ENCODE peak calls at places on chromosomes 6 and 20, in four cellular contexts. J is GM23338, S is heart right ventricle, N is kidney epithelial cell. B is an unnamed sample. For H3K27me3 and H3K36me3, the result is how much of the 10 kb centered on the place peaks cover.

GRCh38 chr6:36114798-36115408 is 15.4 kb upstream of the MAPK13 start:
- DNase-seq in J (no peak), S (no peak), N (no peak), B (no peak)

GRCh38 chr20:37526839-37527637 is 638 bp downstream of the BLCAP start:
- DNase-seq in J (peak), S (peak), N (no peak), B (peak)

GRCh38 chr20:33789109-33789857 is 21.9 kb upstream of the CHMP4B start:
- DNase-seq in J (no peak), S (peak), N (peak), B (no peak)

GRCh38 chr6:15308445-15309213 is 62.8 kb downstream of the JARID2 start:
- DNase-seq in J (no peak), S (no peak), N (no peak), B (no peak)

GRCh38 chr6:9842004-9842720 is 572.7 kb downstream of the TFAP2A start:
- DNase-seq in J (peak), S (no peak), N (no peak), B (peak)

GRCh38 chr20:18705906-18706305 is 107.7 kb upstream of the SCP2D1 start:
- DNase-seq in J (no peak), S (no peak), N (no peak), B (no peak)

GRCh38 chr20:59958626-59959025 is 403 bp downstream of the CDH26 start:
- DNase-seq in J (peak), S (no peak), N (no peak), B (peak)

GRCh38 chr6:90397929-90398674 is 101.5 kb upstream of the BACH2 start:
- DNase-seq in J (no peak), S (no peak), N (no peak), B (no peak)

GRCh38 chr6:14865609-14866100 is 380.2 kb upstream of the JARID2 start:
- DNase-seq in J (no peak), S (no peak), N (no peak), B (no peak)

GRCh38 chr20:13749811-13750210 is 34.9 kb downstream of the ESF1 start:
- DNase-seq in J (no peak), S (no peak), N (no peak), B (no peak)

GRCh38 chr6:163438298-163438939 is 23.9 kb downstream of the QKI start:
- DNase-seq in J (no peak), S (no peak), N (no peak), B (no peak)

GRCh38 chr6:157211603-157212455 is 111.5 kb downstream of the TMEM242 start:
- DNase-seq in J (no peak), S (no peak), N (no peak), B (no peak)

GRCh38 chr6:67615796-67616195 is 1019.3 kb upstream of the ADGRB3 start:
- DNase-seq in J (no peak), S (no peak), N (no peak), B (no peak)

GRCh38 chr20:56208121-56208520 is 40.4 kb upstream of the MC3R start:
- DNase-seq in J (no peak), S (no peak), N (no peak), B (no peak)

GRCh38 chr6:116596815-116597214 is 19.5 kb upstream of the RSPH4A start:
- DNase-seq in J (peak), S (no peak), N (no peak), B (peak)

GRCh38 chr6:89140347-89141159 is 5.3 kb upstream of the PM20D2 start:
- DNase-seq in J (no peak), S (no peak), N (no peak), B (no peak)

GRCh38 chr6:16126881-16127280 is 2.0 kb upstream of the MYLIP start:
- DNase-seq in J (no peak), S (no peak), N (no peak), B (no peak)

GRCh38 chr6:73739097-73739496 is 43.1 kb downstream of the CD109 start:
- DNase-seq in J (peak), S (no peak), N (peak), B (peak)

DNA sequence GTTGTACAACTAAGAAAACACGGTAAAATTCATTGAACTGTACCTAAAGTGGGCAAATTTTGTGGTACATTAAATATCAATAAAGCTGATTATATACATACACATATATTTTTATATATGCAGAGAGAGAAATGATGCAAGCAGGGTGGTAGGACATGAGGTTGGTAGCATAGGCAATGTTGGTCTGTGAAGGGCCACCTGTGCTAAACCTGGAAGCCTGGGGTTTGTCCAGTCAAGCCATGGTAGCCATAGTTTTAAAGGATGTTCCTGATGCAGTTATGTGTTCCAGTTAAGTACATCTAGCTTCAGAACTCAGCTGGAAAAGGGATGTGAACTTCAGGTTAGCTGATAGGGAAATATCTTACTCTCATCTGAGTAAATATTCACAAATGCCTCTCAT is 60.1 kb downstream of the TRIM38 start:
- DNase-seq in J (no peak), S (no peak), N (no peak), B (no peak)
- H3K4me3 ChIP-seq in J (peak), S (no peak), N (no peak), B (no peak)

DNA sequence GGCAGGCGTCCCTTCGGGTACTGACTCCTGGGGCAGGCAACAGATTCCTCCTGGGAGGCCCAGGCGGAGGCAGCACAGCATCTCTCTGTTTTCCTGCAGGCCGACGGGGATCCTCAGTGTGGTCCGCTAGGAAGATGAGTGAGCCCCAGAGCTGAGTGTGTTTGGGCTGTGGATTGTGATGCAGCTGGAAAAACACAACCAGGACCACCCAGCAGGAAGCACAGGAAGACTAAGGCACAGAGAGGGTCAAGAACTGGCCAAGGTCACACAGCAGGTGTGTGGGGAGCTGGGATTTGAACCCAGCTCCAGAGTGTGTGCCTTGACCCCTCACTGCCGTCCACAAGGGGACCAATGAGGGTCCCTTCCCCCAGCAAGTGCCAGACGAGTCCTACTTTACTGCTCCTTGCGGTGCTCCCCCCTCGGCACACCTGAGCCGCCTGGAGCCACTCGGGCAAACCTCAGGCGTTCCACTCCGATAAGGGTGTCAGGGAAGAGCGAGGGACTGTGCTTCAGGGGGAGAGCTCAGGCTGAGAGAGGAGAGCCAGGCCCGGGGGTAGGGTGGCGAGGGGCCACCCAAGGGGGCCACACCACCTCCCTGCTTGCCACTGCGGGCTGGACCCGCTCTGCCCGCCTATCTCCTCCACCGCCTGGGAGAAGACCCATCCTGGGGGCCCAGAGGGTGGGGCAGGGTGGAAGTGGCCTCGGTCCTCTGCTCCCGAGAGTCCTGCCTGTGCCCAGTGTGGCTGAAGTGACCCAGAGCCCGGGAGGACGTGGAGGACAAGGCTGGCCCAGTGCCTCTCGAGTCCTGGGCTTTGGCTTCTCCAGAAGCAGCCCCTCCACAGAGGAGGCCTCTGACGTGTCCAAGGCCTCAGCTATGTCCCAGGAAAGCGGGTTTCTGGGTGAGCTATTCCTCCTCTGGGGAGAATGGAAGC is 63.3 kb downstream of the YTHDF1 start:
- DNase-seq in J (no peak), S (no peak), N (no peak), B (no peak)
- H3K27me3 ChIP-seq in J (under half), S (half or more), N (under half), B (under half)

DNA sequence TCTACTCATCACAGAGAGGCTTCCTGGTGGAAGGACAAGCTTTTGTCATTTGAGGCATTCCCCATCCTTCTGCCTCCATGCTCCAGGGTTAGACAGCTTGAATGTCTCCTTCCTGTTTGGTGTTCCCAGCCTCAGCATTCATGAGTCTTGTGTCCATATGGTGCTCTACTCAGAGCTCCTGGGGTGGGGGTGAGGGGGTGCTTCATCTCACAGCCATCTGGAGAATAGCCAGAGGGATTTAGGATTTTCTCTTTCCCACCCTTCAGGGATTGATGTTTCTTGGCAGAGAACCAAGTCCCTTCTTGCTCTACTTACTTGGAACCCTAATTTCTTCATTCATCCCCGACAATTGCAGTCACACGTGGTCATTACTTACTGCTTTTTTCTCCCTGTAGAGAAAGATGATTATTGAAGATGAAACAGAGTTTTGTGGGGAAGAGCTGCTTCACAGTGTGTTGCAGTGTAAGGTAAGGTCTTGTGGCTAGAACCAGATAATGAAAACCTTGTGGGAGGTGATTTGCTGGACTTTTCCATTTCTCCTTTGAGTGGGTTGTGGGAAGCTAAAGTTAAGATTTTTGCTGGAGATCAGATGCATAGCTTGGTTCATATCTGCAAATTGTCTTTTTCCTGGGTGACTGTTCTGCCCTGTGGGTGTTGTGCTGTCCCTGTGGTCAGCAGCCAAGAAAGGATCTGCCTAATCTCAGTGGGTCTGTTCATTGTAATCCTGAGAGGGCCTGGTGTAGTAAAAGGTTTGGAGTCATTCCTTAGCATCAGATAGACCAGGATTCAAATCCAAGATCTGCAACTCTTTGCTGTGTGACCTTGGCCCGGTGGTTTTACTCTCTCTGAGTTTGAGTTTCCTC is 18.6 kb downstream of the CMTR1 start:
- DNase-seq in J (no peak), S (no peak), N (no peak), B (no peak)
- H3K36me3 ChIP-seq in J (under half), S (half or more), N (under half), B (under half)

DNA sequence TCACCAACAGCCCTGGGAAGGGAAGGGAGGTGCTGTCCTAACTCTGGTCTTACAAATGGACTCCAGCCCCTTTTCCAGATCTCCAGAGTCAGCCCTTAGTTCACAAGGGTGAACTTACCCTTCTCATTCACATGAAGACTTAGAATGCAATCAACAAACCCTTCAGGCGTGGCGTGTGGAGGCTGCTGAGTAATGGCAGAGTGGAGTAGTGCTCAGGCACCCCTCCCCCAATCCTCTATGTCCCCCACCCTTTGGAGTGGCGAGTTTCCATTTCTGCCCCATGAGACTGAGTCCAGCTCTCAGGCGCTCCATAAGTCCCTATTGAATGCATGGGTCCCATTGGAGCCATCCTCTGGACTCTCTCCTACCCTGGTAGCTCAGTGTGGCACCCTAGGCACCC is 3.3 kb downstream of the SNAI1 start:
- DNase-seq in J (no peak), S (no peak), N (no peak), B (peak)
- H3K4me3 ChIP-seq in J (no peak), S (no peak), N (no peak), B (no peak)

DNA sequence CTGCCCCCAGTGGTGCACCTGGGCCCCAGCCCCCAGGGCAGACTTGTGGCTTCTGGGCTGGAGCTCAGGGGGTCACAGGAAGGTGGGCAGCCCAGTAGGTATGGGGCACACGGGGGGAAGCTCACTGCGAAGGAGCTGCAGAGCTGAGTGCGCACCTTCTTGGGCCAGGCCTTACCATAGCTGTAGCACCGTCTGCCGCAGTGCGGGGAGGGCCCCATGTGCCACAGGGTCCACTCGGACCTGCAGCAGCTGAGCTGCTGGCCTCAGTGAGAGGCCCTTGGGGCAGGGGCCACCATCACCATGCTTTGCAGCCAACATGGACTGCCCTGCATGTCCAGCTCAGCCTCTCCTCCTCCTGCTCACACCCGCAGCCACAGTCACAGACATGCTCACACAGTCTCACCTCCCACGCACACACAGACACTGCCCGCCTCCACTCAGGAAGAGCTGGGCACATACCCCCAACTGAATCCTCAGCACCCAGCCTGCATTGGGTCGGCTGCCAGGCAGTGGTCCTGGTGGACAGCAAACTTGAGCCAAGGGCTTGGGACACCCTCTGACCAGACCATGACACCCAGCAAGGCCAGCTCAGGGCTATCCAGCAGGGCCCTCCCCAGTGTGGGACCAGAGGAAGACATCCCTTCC is 35.3 kb downstream of the YTHDF1 start:
- DNase-seq in J (no peak), S (no peak), N (no peak), B (no peak)
- H3K27me3 ChIP-seq in J (under half), S (half or more), N (half or more), B (under half)

GRCh38 chr6:143775326-143775725 is 67.8 kb upstream of the LTV1 start:
- DNase-seq in J (no peak), S (peak), N (no peak), B (no peak)

GRCh38 chr6:143772110-143772509 is 71.0 kb upstream of the LTV1 start:
- DNase-seq in J (no peak), S (no peak), N (no peak), B (no peak)

GRCh38 chr6:143772662-143773061 is 70.5 kb upstream of the LTV1 start:
- DNase-seq in J (no peak), S (no peak), N (no peak), B (no peak)

GRCh38 chr6:143774347-143774746 is 68.8 kb upstream of the LTV1 start:
- DNase-seq in J (no peak), S (no peak), N (no peak), B (no peak)

GRCh38 chr6:143773503-143773902 is 69.6 kb upstream of the LTV1 start:
- DNase-seq in J (no peak), S (no peak), N (no peak), B (no peak)
- H3K36me3 ChIP-seq in J (under half), S (half or more), N (under half), B (under half)

DNA sequence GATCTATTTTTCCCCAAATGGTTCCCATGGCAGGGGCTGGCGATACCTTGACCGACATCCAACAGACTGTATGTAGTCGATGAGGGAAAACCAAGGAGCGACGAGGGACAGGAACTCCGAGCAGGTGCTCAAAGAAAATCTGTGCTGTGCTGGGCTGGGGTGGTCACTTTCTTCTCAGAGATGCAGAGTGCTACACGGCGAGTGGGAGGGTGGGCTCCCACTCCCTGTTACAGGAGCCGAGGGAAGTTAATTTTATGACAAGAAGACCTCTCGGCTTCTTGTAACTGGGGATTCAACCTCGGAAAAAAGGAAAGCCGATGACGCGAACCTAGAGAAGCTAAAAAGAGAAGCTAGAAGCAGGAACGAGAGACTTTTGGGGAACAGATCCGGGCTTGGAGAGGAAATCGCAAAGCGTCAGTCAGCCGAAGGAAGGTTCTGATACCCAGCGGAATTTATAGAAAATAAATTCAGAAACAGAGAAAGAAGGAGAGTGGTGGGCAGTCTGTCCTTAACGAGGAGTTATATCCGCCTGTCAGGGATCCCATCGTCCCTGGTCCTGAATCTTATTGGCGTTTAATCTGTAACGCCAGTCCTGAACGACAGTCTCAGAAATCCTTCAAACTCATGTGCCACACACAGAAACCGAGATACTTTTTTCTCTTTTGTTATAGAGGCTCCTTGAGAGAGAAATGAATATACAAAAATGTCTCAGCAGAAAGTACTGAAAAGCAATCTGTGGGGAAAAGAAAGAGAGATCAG is 84.6 kb upstream of the ZNF322 start:
- DNase-seq in J (peak), S (no peak), N (no peak), B (peak)
- H3K4me3 ChIP-seq in J (peak), S (no peak), N (peak), B (peak)

DNA sequence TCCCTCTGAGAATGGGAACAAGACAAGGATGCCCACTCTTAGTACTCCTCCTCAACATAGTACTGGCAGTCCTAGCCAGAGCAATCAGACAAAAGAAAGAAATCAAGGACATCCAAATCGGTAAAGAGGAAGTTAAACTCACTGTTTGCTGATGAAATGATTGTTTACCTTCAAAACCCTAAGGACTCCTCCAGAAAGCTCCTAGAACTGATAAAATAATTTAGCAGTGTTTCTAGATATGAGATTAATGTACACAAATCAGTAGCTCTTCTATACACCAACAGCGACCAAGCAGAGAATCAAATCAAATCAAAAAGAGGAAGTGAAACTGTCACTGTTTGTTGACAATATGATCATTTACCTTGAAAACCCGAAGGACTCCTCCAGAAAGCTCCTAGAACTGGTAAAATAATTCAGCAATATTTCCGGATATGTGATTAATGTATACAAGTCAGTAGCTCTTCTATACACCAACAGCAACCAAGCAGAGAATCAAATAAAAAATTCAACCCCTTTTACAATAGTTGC is 21.7 kb downstream of the SERPINB9 start:
- DNase-seq in J (no peak), S (no peak), N (no peak), B (no peak)
- H3K27me3 ChIP-seq in J (under half), S (under half), N (under half), B (under half)